ENCODE peak calls at places on chromosomes 2 and 18, in eight cellular contexts. B, R, M, W, V, E, Z and Q are unnamed samples.

GRCh38 chr2:190970872-190971506 is 43.0 kb downstream of the STAT1 start:
- DNase-seq in V (no peak), R (no peak), B (no peak), M (no peak), Z (no peak), W (no peak), E (no peak), Q (no peak)

GRCh38 chr18:10536270-10536669 is 10.4 kb downstream of the NAPG start:
- DNase-seq in W (no peak), R (no peak), M (no peak), Z (no peak), V (no peak), E (no peak), B (no peak), Q (no peak)

GRCh38 chr18:44185981-44186380 is 494.7 kb upstream of the SETBP1 start:
- DNase-seq in W (no peak), B (no peak), E (no peak), Z (no peak), V (no peak), R (no peak), M (no peak), Q (no peak)

GRCh38 chr2:71932027-71932779 is 215.5 kb downstream of the CYP26B1 start:
- DNase-seq in B (no peak), E (no peak), V (peak; percentile 2), W (peak; percentile 3), M (no peak), Z (no peak), R (peak; percentile 58), Q (no peak)

GRCh38 chr2:135742307-135742838 is 718 bp downstream of the UBXN4 start:
- DNase-seq in Z (no peak), R (no peak), V (no peak), B (peak; percentile 61), E (peak; percentile 32), M (peak; percentile 25), W (no peak), Q (no peak)

GRCh38 chr2:65377556-65378307 is 54.7 kb downstream of the SPRED2 start:
- DNase-seq in E (no peak), Z (no peak), B (peak; percentile 76), R (no peak), W (no peak), M (peak; percentile 30), V (no peak), Q (no peak)

GRCh38 chr2:156077041-156077735 is 255.3 kb downstream of the NR4A2 start:
- DNase-seq in B (no peak), E (no peak), W (no peak), Z (no peak), V (no peak), M (no peak), R (no peak), Q (no peak)

GRCh38 chr2:168515502-168515901 is 59.4 kb downstream of the CERS6 start:
- DNase-seq in B (peak; percentile 91), R (no peak), W (no peak), M (no peak), V (no peak), Z (no peak), E (no peak), Q (no peak)

GRCh38 chr18:43919565-43919964 is 642.3 kb upstream of the SYT4 start:
- DNase-seq in E (no peak), Z (no peak), V (no peak), W (no peak), B (peak; percentile 83), R (no peak), M (no peak), Q (no peak)

GRCh38 chr2:85987266-85988178 is 98.7 kb upstream of the ST3GAL5 start:
- DNase-seq in V (no peak), W (no peak), R (no peak), E (no peak), B (no peak), M (no peak), Z (no peak), Q (peak; percentile 63)

GRCh38 chr2:9144617-9145016 is 62.0 kb upstream of the ASAP2 start:
- DNase-seq in M (no peak), R (no peak), V (no peak), W (no peak), Z (no peak), B (peak; percentile 49), E (no peak), Q (no peak)

GRCh38 chr2:164514491-164514890 is 106.8 kb downstream of the GRB14 start:
- DNase-seq in M (no peak), V (no peak), E (no peak), Z (no peak), W (no peak), B (peak; percentile 32), R (no peak), Q (no peak)

GRCh38 chr2:240254337-240255164 is 114.1 kb upstream of the OTOS start:
- DNase-seq in M (no peak), B (no peak), V (no peak), Z (no peak), W (no peak), R (no peak), E (no peak), Q (no peak)

GRCh38 chr2:24492283-24493272 is 1.5 kb downstream of the NCOA1 start:
- DNase-seq in R (no peak), B (peak; percentile 50), W (no peak), Z (no peak), V (no peak), E (no peak), M (no peak), Q (no peak)

GRCh38 chr2:173872714-173873113 is 92.5 kb downstream of the SP3 start:
- DNase-seq in V (no peak), W (no peak), E (no peak), B (no peak), R (no peak), M (no peak), Z (no peak), Q (no peak)

GRCh38 chr2:69694894-69695849 is 46.8 kb upstream of the ANXA4 start:
- DNase-seq in M (no peak), R (no peak), B (peak; percentile 50), V (no peak), W (no peak), Z (no peak), E (no peak), Q (no peak)

GRCh38 chr2:137168564-137168963 is 403.2 kb downstream of the THSD7B start:
- DNase-seq in V (no peak), R (no peak), W (no peak), M (no peak), B (no peak), E (no peak), Z (no peak), Q (no peak)

GRCh38 chr2:137172162-137172561 is 406.8 kb downstream of the THSD7B start:
- DNase-seq in E (no peak), B (no peak), Z (no peak), M (no peak), W (no peak), R (no peak), V (no peak), Q (no peak)

GRCh38 chr2:137173514-137173913 is 408.2 kb downstream of the THSD7B start:
- DNase-seq in Z (no peak), W (no peak), V (no peak), E (no peak), B (peak; percentile 47), M (peak; percentile 4), R (no peak), Q (no peak)

GRCh38 chr2:137165968-137166367 is 400.6 kb downstream of the THSD7B start:
- DNase-seq in Z (no peak), M (no peak), V (no peak), B (no peak), E (no peak), W (no peak), R (no peak), Q (no peak)

DNA sequence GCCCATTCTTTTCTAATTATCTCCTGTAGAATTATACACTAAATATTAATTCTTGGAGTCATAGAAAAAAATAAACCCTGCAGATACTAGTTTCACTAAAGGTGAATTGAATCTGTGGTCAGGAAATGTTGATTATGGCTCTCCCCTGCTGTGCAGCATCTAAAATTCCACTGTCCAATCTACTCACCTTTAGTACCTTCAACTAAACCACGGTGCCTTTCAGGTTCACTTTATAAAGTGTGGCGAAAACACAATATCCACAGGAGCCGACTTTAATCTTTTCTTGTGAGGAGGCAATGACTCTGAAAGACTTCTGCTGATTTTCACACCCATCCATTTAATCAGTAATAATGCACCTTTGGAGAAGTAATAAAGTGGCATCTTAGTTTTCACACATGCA is 402.3 kb downstream of the THSD7B start:
- DNase-seq in M (no peak), E (no peak), R (no peak), Z (no peak), V (no peak), W (no peak), B (no peak), Q (no peak)
- H3K4me3 ChIP-seq in M (no peak overlapping the region), E (no peak overlapping the region), R (no peak overlapping the region), Z (no peak overlapping the region), V (no peak overlapping the region), W (no peak overlapping the region), B (no peak overlapping the region), Q (no peak overlapping the region)

DNA sequence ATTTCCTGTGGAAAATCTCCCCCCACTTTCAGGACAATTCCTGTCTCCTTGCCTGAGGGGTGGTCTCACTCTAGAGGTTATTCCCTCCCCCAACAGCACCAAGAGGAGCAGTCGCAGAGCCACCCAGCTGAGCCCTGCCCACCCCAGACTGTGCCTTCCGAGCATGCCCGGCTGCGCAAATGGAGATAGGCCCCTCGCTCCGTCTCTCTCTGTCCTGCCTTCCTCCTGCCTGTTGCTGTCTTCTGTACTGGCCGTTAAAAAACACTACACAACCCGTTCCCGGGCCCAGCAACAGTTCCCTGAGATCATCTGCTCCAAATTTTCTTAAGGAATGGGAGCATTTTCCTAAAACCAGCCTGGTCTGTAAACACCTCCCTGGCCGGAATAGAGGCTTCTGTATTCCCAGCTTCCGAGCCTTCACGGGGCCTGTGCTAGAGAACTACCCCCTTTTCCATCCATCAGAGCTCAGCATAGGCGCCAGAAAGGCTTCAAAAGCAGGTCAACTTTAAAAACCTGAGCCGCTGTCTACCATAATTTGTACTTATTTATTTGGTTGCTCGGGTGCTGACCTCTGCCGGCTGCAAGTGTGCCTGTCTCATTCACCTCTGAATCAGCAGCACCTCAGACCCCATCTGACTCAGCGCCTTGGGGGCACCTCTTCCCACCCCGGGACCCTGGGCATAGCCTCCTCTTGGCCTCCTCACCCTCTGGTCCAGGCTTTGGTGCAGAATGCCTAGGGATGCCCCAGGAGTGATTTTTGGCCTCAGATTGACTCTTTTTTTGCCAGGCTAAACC is 159.4 kb downstream of the PXDN start:
- DNase-seq in B (peak; percentile 6), V (no peak), R (no peak), Z (no peak), W (no peak), M (peak; percentile 64), E (no peak), Q (no peak)
- H3K4me3 ChIP-seq in B (no peak overlapping the region), V (no peak overlapping the region), R (no peak overlapping the region), Z (no peak overlapping the region), W (no peak overlapping the region), M (no peak overlapping the region), E (no peak overlapping the region), Q (no peak overlapping the region)

GRCh38 chr2:101741775-101742520 is 44.4 kb downstream of the MAP4K4 start:
- DNase-seq in V (no peak), E (no peak), Z (no peak), W (no peak), B (no peak), M (no peak), R (no peak), Q (no peak)
- H3K4me3 ChIP-seq in V (no peak overlapping the region), E (peak overlapping the region; percentile 10), Z (peak overlapping the region; percentile 5), W (no peak overlapping the region), B (no peak overlapping the region), M (no peak overlapping the region), R (peak overlapping the region; percentile 9), Q (no peak overlapping the region)

GRCh38 chr18:75784413-75784812 is 356.9 kb upstream of the SMIM21 start:
- DNase-seq in R (no peak), Z (no peak), M (no peak), V (peak; percentile 77), W (peak; percentile 56), B (no peak), E (no peak), Q (no peak)
- H3K4me3 ChIP-seq in R (peak overlapping the region; percentile 22), Z (no peak overlapping the region), M (no peak overlapping the region), V (peak overlapping the region; percentile 45), W (no peak overlapping the region), B (no peak overlapping the region), E (peak overlapping the region; percentile 34), Q (no peak overlapping the region)

GRCh38 chr18:76487782-76488181 is 7.3 kb downstream of the ZNF516 start:
- DNase-seq in Z (no peak), B (no peak), V (peak; percentile 49), W (peak; percentile 52), E (no peak), M (no peak), R (peak; percentile 42), Q (no peak)
- H3K4me3 ChIP-seq in Z (no peak overlapping the region), B (no peak overlapping the region), V (no peak overlapping the region), W (no peak overlapping the region), E (no peak overlapping the region), M (no peak overlapping the region), R (no peak overlapping the region), Q (no peak overlapping the region)